ENCODE peak calls at places on chromosome 11, in four cellular contexts. K is CD8-positive, alpha-beta T cell; C is right atrium auricular region; L is heart right ventricle. Z is an unnamed sample. For H3K36me3, the result is how much of the 10 kb centered on the place peaks cover.

GRCh38 chr11:46490576-46491100 is 99.1 kb upstream of the CHRM4 start:
- DNase-seq in K (no peak), C (no peak), L (no peak), Z (no peak)

GRCh38 chr11:131932584-131933360 is 562.4 kb downstream of the NTM start:
- DNase-seq in K (no peak), C (no peak), L (no peak), Z (no peak)

GRCh38 chr11:9745411-9746211 is 81.7 kb downstream of the SWAP70 start:
- DNase-seq in K (no peak), C (no peak), L (no peak), Z (no peak)

GRCh38 chr11:747176-748006 is at the start of gene TALDO1:
- DNase-seq in K (peak), C (peak), L (peak), Z (peak)

GRCh38 chr11:115674176-115674575 is 170.0 kb upstream of the CADM1 start:
- DNase-seq in K (no peak), C (no peak), L (no peak), Z (no peak)

GRCh38 chr11:83724704-83725114 is 438.5 kb upstream of the CCDC90B start:
- DNase-seq in K (no peak), C (no peak), L (peak), Z (no peak)

GRCh38 chr11:6233984-6234313 is 487 bp downstream of the FHIP1B start:
- DNase-seq in K (no peak), C (no peak), L (peak), Z (no peak)

GRCh38 chr11:128323381-128323780 is 264.0 kb downstream of the ETS1 start:
- DNase-seq in K (peak), C (no peak), L (peak), Z (no peak)

GRCh38 chr11:69801513-69802335 is 17.5 kb downstream of the FGF3 start:
- DNase-seq in K (peak), C (no peak), L (no peak), Z (peak)

GRCh38 chr11:61751384-61751783 is 1.1 kb upstream of the MYRF start:
- DNase-seq in K (no peak), C (no peak), L (no peak), Z (no peak)

GRCh38 chr11:61702701-61703312 is 22.6 kb downstream of the DAGLA start:
- DNase-seq in K (no peak), C (no peak), L (no peak), Z (no peak)

GRCh38 chr11:104328514-104328912 is 164.6 kb upstream of the PDGFD start:
- DNase-seq in K (no peak), C (no peak), L (no peak), Z (no peak)
- H3K36me3 ChIP-seq in K (under half), C (under half), L (under half), Z (under half)

DNA sequence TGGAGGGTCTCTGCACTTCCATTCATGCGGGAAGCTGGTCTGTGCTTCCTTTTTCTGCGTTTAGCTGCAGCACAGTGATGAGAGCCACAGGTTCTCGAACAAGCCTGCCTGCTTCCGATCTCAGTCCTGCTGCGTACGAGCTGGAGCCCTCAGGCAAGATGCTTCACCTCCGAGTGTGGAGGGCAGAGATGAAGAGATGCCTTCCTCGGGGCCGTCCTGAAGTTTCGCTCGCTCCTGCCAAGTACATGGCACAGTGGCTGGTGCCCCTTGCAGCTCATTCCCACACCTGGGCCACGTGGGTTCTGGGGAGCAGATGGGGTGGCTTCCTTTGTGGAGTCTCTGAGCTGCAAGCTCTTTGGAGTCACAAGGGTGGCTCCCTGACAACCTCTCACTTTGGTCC is 19.5 kb upstream of the TESMIN start:
- DNase-seq in K (no peak), C (no peak), L (no peak), Z (no peak)
- H3K36me3 ChIP-seq in K (half or more), C (half or more), L (half or more), Z (under half)

DNA sequence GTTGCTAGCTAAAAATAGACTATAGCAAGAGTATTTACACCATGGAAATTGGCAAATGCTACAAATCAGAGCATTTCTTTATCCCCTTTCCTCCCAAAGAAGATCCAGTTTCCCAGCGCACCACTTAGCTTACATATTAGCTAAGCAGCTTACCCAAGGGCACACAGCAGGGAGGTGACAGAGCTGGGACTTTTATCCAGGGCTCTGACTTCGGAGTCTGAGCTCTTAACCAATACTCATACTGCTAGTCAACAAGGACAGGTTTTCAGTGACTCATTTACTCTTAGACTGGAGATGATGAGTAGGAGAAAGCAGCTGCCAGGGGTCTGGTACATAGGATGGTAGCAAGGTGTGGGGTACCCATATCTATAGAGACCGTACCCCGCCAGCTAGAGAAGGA is 38.4 kb downstream of the NAV2 start:
- DNase-seq in K (no peak), C (no peak), L (no peak), Z (no peak)
- H3K36me3 ChIP-seq in K (under half), C (under half), L (under half), Z (under half)

GRCh38 chr11:57407521-57407920 is 17.1 kb upstream of the PRG2 start:
- DNase-seq in K (no peak), C (no peak), L (no peak), Z (no peak)
- H3K36me3 ChIP-seq in K (under half), C (half or more), L (half or more), Z (under half)

DNA sequence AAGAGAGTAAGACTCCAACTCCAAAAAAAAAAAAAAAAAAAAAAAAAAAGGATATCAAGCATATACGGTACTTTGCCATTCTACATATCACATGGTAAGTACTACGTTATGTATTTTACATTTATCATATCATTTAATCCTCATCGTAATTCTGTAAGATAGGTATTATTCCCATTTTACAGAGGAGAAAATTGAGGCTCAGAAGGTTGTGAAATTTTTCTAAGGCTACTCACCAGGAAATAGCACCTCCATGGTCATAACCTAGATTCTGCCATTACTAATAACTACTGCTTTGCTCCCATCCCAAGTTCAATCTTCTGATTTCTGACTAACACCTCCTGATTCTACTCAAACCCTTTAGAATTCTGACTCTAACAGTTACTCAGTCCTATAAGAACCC is 138.0 kb downstream of the FCHSD2 start:
- DNase-seq in K (no peak), C (no peak), L (no peak), Z (no peak)
- H3K36me3 ChIP-seq in K (under half), C (under half), L (under half), Z (under half)

DNA sequence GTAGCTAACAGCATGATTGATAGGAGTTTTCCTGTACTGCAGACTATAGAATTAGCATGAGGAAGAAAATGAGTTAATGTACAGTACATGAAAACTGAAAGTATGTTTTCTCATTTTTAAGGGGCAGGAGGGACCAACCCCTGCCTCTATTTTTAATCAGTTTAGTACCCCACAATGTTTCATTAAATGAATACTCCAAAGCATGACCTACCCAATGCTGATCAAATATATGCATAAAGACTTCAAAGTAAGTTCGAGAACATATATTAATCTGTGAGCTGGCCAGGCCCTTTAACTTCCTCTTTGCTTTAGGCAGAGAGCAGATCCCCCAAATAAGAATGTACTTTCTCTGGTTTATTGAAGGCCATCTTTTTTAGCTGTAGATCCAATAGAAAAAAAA is 161.1 kb downstream of the FCHSD2 start:
- DNase-seq in K (no peak), C (no peak), L (no peak), Z (no peak)
- H3K36me3 ChIP-seq in K (under half), C (under half), L (half or more), Z (under half)

DNA sequence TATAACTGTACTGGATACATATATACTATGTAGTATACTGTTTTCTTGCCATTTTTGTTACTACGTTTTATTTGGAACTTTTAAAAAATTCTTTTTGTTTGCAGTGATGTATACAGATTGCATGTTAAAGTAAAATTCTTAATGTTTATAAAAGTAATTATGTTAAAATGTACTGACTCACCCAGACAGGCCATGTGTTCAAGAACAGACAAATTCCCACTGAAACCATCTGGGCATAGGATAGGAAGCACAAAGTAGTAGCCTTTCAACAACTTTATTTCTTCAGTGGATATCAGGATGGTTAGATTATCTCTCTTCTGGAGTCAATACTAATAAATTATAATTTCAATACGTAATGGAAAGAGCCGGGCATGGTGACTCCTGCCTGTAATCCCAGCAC is 19.8 kb downstream of the PRMT3 start:
- DNase-seq in K (no peak), C (no peak), L (no peak), Z (no peak)
- H3K36me3 ChIP-seq in K (under half), C (under half), L (half or more), Z (under half)

Z was measured in CD8-positive, alpha-beta memory T cell.